ENCODE peak calls at places on chromosomes 5 and 9, in four cellular contexts. C is upper lobe of left lung, Y is MM.1S, J is HCT116. R is an unnamed sample. For H3K4me1 and H3K27me3, the result is how much of the 10 kb centered on the place peaks cover.

GRCh38 chr9:124210697-124211096 is 47.1 kb upstream of the NEK6 start:
- DNase-seq in C (no peak), Y (no peak), J (no peak), R (no peak)

GRCh38 chr9:33959725-33960124 is 89.0 kb downstream of the UBAP2 start:
- DNase-seq in C (no peak), Y (no peak), J (no peak), R (no peak)

GRCh38 chr5:15020731-15021130 is 149.2 kb upstream of the ANKH start:
- DNase-seq in C (no peak), Y (no peak), J (no peak), R (no peak)

GRCh38 chr5:40841068-40841805 is at the start of gene CARD6:
- DNase-seq in C (no peak), Y (no peak), J (no peak), R (no peak)

GRCh38 chr5:11128021-11128420 is 367.0 kb upstream of the DAP start:
- DNase-seq in C (no peak), Y (no peak), J (no peak), R (no peak)

GRCh38 chr9:123523828-123524227 is 167.8 kb downstream of the CRB2 start:
- DNase-seq in C (no peak), Y (no peak), J (no peak), R (no peak)

GRCh38 chr9:134056483-134057310 is 11.1 kb downstream of the BRD3 start:
- DNase-seq in C (peak), Y (no peak), J (no peak), R (peak)

GRCh38 chr9:130173462-130173876 is 1.3 kb downstream of the NCS1 start:
- DNase-seq in C (no peak), Y (no peak), J (no peak), R (no peak)

GRCh38 chr5:129063483-129064136 is 30.9 kb upstream of the ISOC1 start:
- DNase-seq in C (no peak), Y (no peak), J (no peak), R (no peak)

GRCh38 chr5:168869615-168870227 is 290.6 kb upstream of the PANK3 start:
- DNase-seq in C (no peak), Y (no peak), J (no peak), R (no peak)

GRCh38 chr5:128350705-128351104 is 187.3 kb downstream of the FBN2 start:
- DNase-seq in C (no peak), Y (no peak), J (no peak), R (no peak)

GRCh38 chr5:124007675-124008398 is 495.9 kb downstream of the CSNK1G3 start:
- DNase-seq in C (no peak), Y (peak), J (peak), R (no peak)

GRCh38 chr9:35616681-35617459 is 1.3 kb downstream of the CD72 start:
- DNase-seq in C (peak), Y (peak), J (no peak), R (peak)

GRCh38 chr9:69519470-69520240 is 152.5 kb downstream of the APBA1 start:
- DNase-seq in C (no peak), Y (no peak), J (no peak), R (no peak)

GRCh38 chr5:66915531-66915930 is 281.1 kb downstream of the CD180 start:
- DNase-seq in C (peak), Y (no peak), J (no peak), R (no peak)

GRCh38 chr5:179923422-179923821 is 15.7 kb upstream of the TBC1D9B start:
- DNase-seq in C (no peak), Y (no peak), J (no peak), R (no peak)

GRCh38 chr9:8858250-8859161 is 1058.9 kb upstream of the DMAC1 start:
- DNase-seq in C (peak), Y (no peak), J (no peak), R (no peak)

GRCh38 chr9:82891321-82891720 is 171.6 kb downstream of the RASEF start:
- DNase-seq in C (no peak), Y (no peak), J (no peak), R (no peak)

GRCh38 chr9:96376926-96377874 is 6.3 kb downstream of the SLC35D2 start:
- DNase-seq in C (no peak), Y (no peak), J (no peak), R (no peak)

GRCh38 chr5:112812549-112812948 is 48.5 kb upstream of the SRP19 start:
- DNase-seq in C (no peak), Y (no peak), J (no peak), R (no peak)

GRCh38 chr9:78314953-78315870 is 18.3 kb downstream of the PSAT1 start:
- DNase-seq in C (no peak), Y (no peak), J (no peak), R (no peak)

GRCh38 chr5:179608131-179608581 is 15.3 kb downstream of the HNRNPH1 start:
- DNase-seq in C (no peak), Y (peak), J (no peak), R (no peak)

GRCh38 chr9:114250235-114250568 is 72.7 kb upstream of the ORM1 start:
- DNase-seq in C (peak), Y (no peak), J (no peak), R (peak)

GRCh38 chr5:54217826-54218503 is 92.4 kb downstream of the ARL15 start:
- DNase-seq in C (no peak), Y (peak), J (peak), R (peak)

GRCh38 chr9:81566074-81566698 is 123.2 kb downstream of the TLE1 start:
- DNase-seq in C (no peak), Y (no peak), J (no peak), R (no peak)

GRCh38 chr5:136484808-136485207 is 119.5 kb upstream of the TRPC7 start:
- DNase-seq in C (no peak), Y (no peak), J (no peak), R (no peak)

GRCh38 chr5:156388233-156388632 is 61.3 kb downstream of the SGCD start:
- DNase-seq in C (no peak), Y (no peak), J (no peak), R (no peak)

GRCh38 chr5:174409070-174409469 is 315.3 kb upstream of the MSX2 start:
- DNase-seq in C (no peak), Y (no peak), J (no peak), R (no peak)

GRCh38 chr5:141597814-141598213 is 21.0 kb downstream of the DIAPH1 start:
- DNase-seq in C (no peak), Y (no peak), J (no peak), R (no peak)
- H3K4me1 ChIP-seq in C (under half), Y (under half), J (under half), R (under half)

GRCh38 chr5:1005362-1005851 is 3.2 kb upstream of the NKD2 start:
- DNase-seq in C (peak), Y (no peak), J (no peak), R (peak)

GRCh38 chr5:1005904-1006655 is 2.5 kb upstream of the NKD2 start:
- DNase-seq in C (no peak), Y (no peak), J (no peak), R (peak)

GRCh38 chr5:1006656-1007071 is 1.9 kb upstream of the NKD2 start:
- DNase-seq in C (peak), Y (peak), J (no peak), R (peak)

GRCh38 chr5:1003296-1003937 is 5.2 kb upstream of the NKD2 start:
- DNase-seq in C (peak), Y (peak), J (peak), R (peak)

GRCh38 chr5:1004598-1005361 is 3.8 kb upstream of the NKD2 start:
- DNase-seq in C (peak), Y (peak), J (no peak), R (peak)
- H3K27me3 ChIP-seq in C (under half), Y (under half), J (under half), R (under half)

GRCh38 chr5:142014911-142015584 is 2.2 kb upstream of the GNPDA1 start:
- DNase-seq in C (no peak), Y (peak), J (peak), R (no peak)
- TF ChIP-seq CTCF in C (peak), Y (peak), J (peak), R (peak)

DNA sequence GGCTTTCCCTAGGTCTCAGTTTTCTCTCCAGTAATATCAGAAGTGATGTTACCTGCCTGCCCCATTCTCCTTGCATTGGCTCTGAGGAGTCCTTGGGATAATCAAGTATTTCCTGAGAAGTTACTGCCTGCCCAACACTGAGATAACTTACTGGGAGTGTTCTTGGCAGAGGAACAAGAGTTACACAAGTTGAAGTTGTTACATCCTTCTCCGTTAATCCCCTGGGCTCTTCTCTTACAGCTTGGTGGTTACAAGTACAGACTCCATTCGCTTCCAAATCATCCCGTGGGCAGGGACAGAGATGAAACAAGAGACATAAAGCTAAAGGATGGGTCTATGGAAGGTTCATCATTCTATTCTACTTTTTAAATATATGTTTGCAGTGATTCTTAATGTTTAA is 74.1 kb upstream of the SAP30L start:
- DNase-seq in C (no peak), Y (no peak), J (no peak), R (no peak)
- H3K4me1 ChIP-seq in C (under half), Y (under half), J (half or more), R (under half)

R was measured in pancreas.